ENCODE peak calls at places on chromosomes 2 and 18, in six cellular contexts. W is PC-9, B is ovary, J is GM12878, F is neural progenitor cell, X is PC-3. P is an unnamed sample.

GRCh38 chr2:160918909-160919503 is 241.2 kb upstream of the TANK start:
- DNase-seq in B (peak), W (peak), X (peak), J (no peak), F (peak), P (no peak)

GRCh38 chr2:40200516-40200915 is 251.4 kb downstream of the SLC8A1 start:
- DNase-seq in W (no peak), B (no peak), F (no peak), X (no peak), J (no peak), P (no peak)

GRCh38 chr2:1856922-1857321 is 112.6 kb upstream of the PXDN start:
- DNase-seq in X (peak), W (no peak), F (no peak), B (no peak), J (no peak), P (no peak)

GRCh38 chr18:7940976-7941375 is 373.9 kb downstream of the PTPRM start:
- DNase-seq in B (no peak), W (no peak), F (peak), J (no peak), X (no peak), P (no peak)

GRCh38 chr2:85278361-85278760 is 49.4 kb downstream of the TGOLN2 start:
- DNase-seq in J (no peak), W (no peak), X (no peak), F (no peak), B (no peak), P (no peak)

GRCh38 chr2:132766573-132766972 is 96.6 kb upstream of the LYPD1 start:
- DNase-seq in W (no peak), X (no peak), F (no peak), B (no peak), J (no peak), P (no peak)

GRCh38 chr2:29855924-29856639 is 65.3 kb downstream of the ALK start:
- DNase-seq in X (no peak), F (no peak), W (no peak), B (no peak), J (no peak), P (no peak)

GRCh38 chr2:119544075-119545031 is at the start of gene CFAP221:
- DNase-seq in X (peak), B (peak), W (peak), J (no peak), F (peak), P (peak)

GRCh38 chr2:187640926-187641510 is 86.8 kb upstream of the TFPI start:
- DNase-seq in W (no peak), B (no peak), F (no peak), X (no peak), J (no peak), P (no peak)

GRCh38 chr2:16716944-16717343 is 51.3 kb upstream of the CYRIA start:
- DNase-seq in J (no peak), B (no peak), X (no peak), W (no peak), F (no peak), P (no peak)

GRCh38 chr2:19802088-19802806 is 99.5 kb downstream of the TTC32 start:
- DNase-seq in X (no peak), B (no peak), W (peak), F (no peak), J (no peak), P (no peak)

GRCh38 chr2:99938250-99938649 is 204.1 kb downstream of the AFF3 start:
- DNase-seq in F (no peak), B (no peak), J (no peak), X (no peak), W (no peak), P (no peak)

GRCh38 chr18:61896767-61897166 is 4.0 kb upstream of the RNF152 start:
- DNase-seq in X (no peak), J (no peak), F (peak), B (no peak), W (no peak), P (no peak)

GRCh38 chr2:172734711-172735645 is 667 bp upstream of the RAPGEF4 start:
- DNase-seq in B (no peak), W (no peak), X (no peak), J (no peak), F (peak), P (no peak)
- H3K4me3 ChIP-seq in B (peak), W (peak), X (peak), J (no peak), F (peak), P (no peak)

GRCh38 chr2:238631491-238632180 is 204.9 kb downstream of the ASB1 start:
- DNase-seq in B (no peak), J (no peak), F (no peak), X (no peak), W (no peak), P (no peak)
- TF ChIP-seq CTCF in B (no peak), J (no peak), F (no peak), X (no peak), W (no peak), P (no peak)

GRCh38 chr18:55419939-55420664 is 167.9 kb downstream of the TCF4 start:
- DNase-seq in X (no peak), B (no peak), J (no peak), W (no peak), F (peak), P (no peak)
- H3K4me3 ChIP-seq in X (no peak), B (no peak), J (no peak), W (no peak), F (no peak), P (no peak)

GRCh38 chr2:154375625-154376020 is 322.9 kb upstream of the KCNJ3 start:
- DNase-seq in X (peak), F (peak), W (no peak), J (no peak), B (no peak), P (no peak)
- TF ChIP-seq CTCF in X (peak), F (peak), W (peak), J (no peak), B (no peak), P (no peak)

GRCh38 chr18:77102246-77103040 is 30.1 kb downstream of the MBP start:
- DNase-seq in B (no peak), X (peak), W (no peak), F (no peak), J (peak), P (peak)

GRCh38 chr18:77098554-77099174 is 33.9 kb downstream of the MBP start:
- DNase-seq in W (no peak), X (no peak), F (no peak), J (no peak), B (no peak), P (no peak)

GRCh38 chr18:77101410-77102245 is 31.0 kb downstream of the MBP start:
- DNase-seq in X (peak), F (no peak), J (peak), W (peak), B (peak), P (no peak)

GRCh38 chr18:77099501-77100370 is 32.8 kb downstream of the MBP start:
- DNase-seq in B (no peak), J (no peak), X (no peak), W (no peak), F (no peak), P (no peak)

GRCh38 chr18:77100751-77101355 is 31.7 kb downstream of the MBP start:
- DNase-seq in W (peak), B (no peak), X (peak), F (no peak), J (no peak), P (no peak)
- H3K4me3 ChIP-seq in W (peak), B (no peak), X (peak), F (no peak), J (peak), P (peak)

DNA sequence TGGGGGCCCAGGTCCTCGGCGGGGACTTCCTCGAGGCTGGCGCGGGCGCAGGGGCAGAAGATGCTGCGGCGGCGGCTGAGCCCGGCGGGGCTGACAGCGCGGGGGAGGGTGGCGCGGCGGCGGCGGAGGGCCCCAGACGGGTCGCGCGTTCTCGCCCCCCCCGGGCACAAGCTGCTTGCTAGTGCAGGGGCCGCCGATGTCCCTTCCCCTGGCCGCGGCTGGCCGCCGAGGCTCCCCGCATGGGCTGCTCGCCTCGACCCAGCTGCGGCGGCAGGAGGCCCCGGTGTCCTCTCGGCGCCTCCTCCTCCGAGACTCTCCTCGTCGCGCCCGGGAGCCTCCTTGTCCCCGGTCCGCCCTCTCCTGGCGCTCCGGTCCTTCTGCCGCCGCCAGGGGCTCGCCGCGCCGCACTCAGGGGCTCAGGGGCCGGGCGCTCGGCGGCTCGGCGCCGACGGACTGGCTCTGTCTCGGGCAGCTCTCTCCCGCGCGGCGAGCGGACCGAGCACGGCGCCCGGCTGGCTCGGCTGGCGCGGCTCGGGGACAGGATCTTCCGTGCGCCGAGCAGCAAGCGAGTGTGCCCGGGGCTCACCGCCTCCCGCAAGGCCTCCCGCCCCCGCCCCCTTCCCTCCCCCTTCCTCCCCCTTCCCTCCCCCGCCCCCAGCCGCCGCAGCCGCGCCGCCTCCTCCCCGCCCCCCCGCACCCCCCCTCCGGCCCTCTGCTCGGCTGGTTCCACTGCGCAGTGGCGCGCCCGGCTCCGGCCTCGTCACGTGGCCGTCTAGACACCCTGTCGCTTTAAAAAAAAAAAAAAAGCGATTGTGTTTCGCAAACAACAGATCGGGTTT is 902 bp upstream of the SMAD7 start:
- DNase-seq in F (peak), J (no peak), W (peak), B (peak), X (peak), P (no peak)
- TF ChIP-seq CTCF in F (peak), J (peak), W (no peak), B (peak), X (no peak), P (no peak)

GRCh38 chr2:164560902-164561301 is 60.4 kb downstream of the GRB14 start:
- DNase-seq in F (no peak), W (no peak), J (no peak), B (no peak), X (no peak), P (no peak)
- H3K4me3 ChIP-seq in F (no peak), W (no peak), J (no peak), B (no peak), X (no peak), P (no peak)